ENCODE peak calls at places on chromosome 17, in six cellular contexts. V is CD4-positive, CD25-positive, alpha-beta regulatory T cell; S is heart left ventricle; D is K562; J is cardiac muscle cell; C is Panc1. M is an unnamed sample. For H3K9me3, the result is how much of the 10 kb centered on the place peaks cover.

GRCh38 chr17:28507567-28508195 is 1.5 kb downstream of the FOXN1 start:
- DNase-seq in V (no peak), S (no peak), D (peak), J (no peak), C (no peak), M (no peak)

GRCh38 chr17:34539881-34540280 is 39.5 kb upstream of the TMEM132E start:
- DNase-seq in V (no peak), S (no peak), D (no peak), J (no peak), C (no peak), M (no peak)

GRCh38 chr17:7080445-7081041 is 492 bp upstream of the CLEC10A start:
- DNase-seq in V (no peak), S (peak), D (no peak), J (no peak), C (no peak), M (no peak)

GRCh38 chr17:15249487-15249886 is 15.6 kb downstream of the PMP22 start:
- DNase-seq in V (no peak), S (no peak), D (no peak), J (no peak), C (no peak), M (no peak)

GRCh38 chr17:81483085-81483861 is 29.3 kb downstream of the ACTG1 start:
- DNase-seq in V (no peak), S (peak), D (no peak), J (no peak), C (no peak), M (no peak)

GRCh38 chr17:14593956-14594355 is 293.1 kb downstream of the HS3ST3B1 start:
- DNase-seq in V (no peak), S (no peak), D (no peak), J (no peak), C (no peak), M (no peak)

GRCh38 chr17:47265983-47266541 is 12.4 kb downstream of the ITGB3 start:
- DNase-seq in V (no peak), S (no peak), D (peak), J (no peak), C (no peak), M (peak)

GRCh38 chr17:50283246-50283645 is 9.0 kb downstream of the TMEM92 start:
- DNase-seq in V (no peak), S (no peak), D (no peak), J (no peak), C (no peak), M (no peak)

GRCh38 chr17:45131616-45132301 is 556 bp downstream of the PLCD3 start:
- DNase-seq in V (peak), S (peak), D (peak), J (peak), C (no peak), M (no peak)

GRCh38 chr17:11996722-11997146 is 541 bp downstream of the ZNF18 start:
- DNase-seq in V (no peak), S (no peak), D (peak), J (peak), C (no peak), M (peak)

GRCh38 chr17:2393184-2393953 is 7.5 kb downstream of the MNT start:
- DNase-seq in V (peak), S (peak), D (peak), J (peak), C (no peak), M (peak)

GRCh38 chr17:73939808-73940207 is 263.7 kb upstream of the RPL38 start:
- DNase-seq in V (no peak), S (no peak), D (no peak), J (no peak), C (no peak), M (no peak)

GRCh38 chr17:73478768-73479424 is 165.3 kb downstream of the SDK2 start:
- DNase-seq in V (no peak), S (no peak), D (peak), J (no peak), C (no peak), M (no peak)

GRCh38 chr17:38958756-38959155 is 8.4 kb downstream of the FBXO47 start:
- DNase-seq in V (no peak), S (no peak), D (no peak), J (no peak), C (no peak), M (no peak)

GRCh38 chr17:45038771-45039634 is 12.4 kb downstream of the DCAKD start:
- DNase-seq in V (no peak), S (peak), D (no peak), J (no peak), C (no peak), M (no peak)

GRCh38 chr17:73384926-73385325 is 73.1 kb upstream of the CDC42EP4 start:
- DNase-seq in V (no peak), S (no peak), D (no peak), J (no peak), C (no peak), M (no peak)

GRCh38 chr17:44004077-44004760 is at the start of gene NAGS:
- DNase-seq in V (no peak), S (no peak), D (peak), J (peak), C (no peak), M (peak)

GRCh38 chr17:59105852-59106462 is 723 bp downstream of the TRIM37 start:
- DNase-seq in V (peak), S (peak), D (no peak), J (no peak), C (no peak), M (peak)

GRCh38 chr17:28712037-28712704 is 483 bp upstream of the PROCA1 start:
- DNase-seq in V (peak), S (peak), D (peak), J (peak), C (no peak), M (no peak)

GRCh38 chr17:57108656-57109392 is 23.8 kb downstream of the AKAP1 start:
- DNase-seq in V (no peak), S (peak), D (no peak), J (no peak), C (no peak), M (no peak)

GRCh38 chr17:40553694-40554534 is 11.4 kb downstream of the CCR7 start:
- DNase-seq in V (no peak), S (peak), D (peak), J (no peak), C (no peak), M (peak)

GRCh38 chr17:35731932-35732805 is 730 bp downstream of the RASL10B start:
- DNase-seq in V (no peak), S (no peak), D (no peak), J (peak), C (no peak), M (peak)

GRCh38 chr17:81397314-81398169 is 2.3 kb downstream of the BAHCC1 start:
- DNase-seq in V (no peak), S (no peak), D (no peak), J (peak), C (no peak), M (no peak)

GRCh38 chr17:43900858-43901754 is 6.2 kb downstream of the MPP2 start:
- DNase-seq in V (no peak), S (no peak), D (no peak), J (no peak), C (no peak), M (no peak)

GRCh38 chr17:42818379-42818778 is 5.7 kb downstream of the BECN1 start:
- DNase-seq in V (no peak), S (no peak), D (no peak), J (no peak), C (no peak), M (no peak)

DNA sequence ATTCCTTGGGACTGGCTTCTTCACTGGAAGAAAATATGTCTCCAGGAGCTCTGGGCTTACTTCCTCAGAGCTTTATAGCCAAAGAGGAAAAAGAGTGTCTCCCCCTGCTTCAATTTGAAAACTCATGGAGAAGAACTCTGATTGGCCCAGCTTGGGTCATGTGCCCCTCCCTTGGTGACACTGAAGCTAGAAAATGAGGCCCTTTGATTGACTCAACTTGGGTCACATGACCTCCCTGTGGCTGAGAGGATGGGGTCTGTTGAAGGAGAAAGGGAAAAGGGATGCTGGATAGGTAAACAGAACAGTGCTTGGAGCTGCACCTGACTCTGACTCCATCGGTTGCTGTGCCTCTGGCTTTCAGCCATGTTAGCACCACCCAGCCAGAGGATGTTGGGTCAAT is 70.6 kb upstream of the KSR1 start:
- DNase-seq in V (no peak), S (no peak), D (no peak), J (no peak), C (no peak), M (no peak)
- H3K9me3 ChIP-seq in V (under half), S (under half), D (under half), J (under half), C (under half), M (under half)

DNA sequence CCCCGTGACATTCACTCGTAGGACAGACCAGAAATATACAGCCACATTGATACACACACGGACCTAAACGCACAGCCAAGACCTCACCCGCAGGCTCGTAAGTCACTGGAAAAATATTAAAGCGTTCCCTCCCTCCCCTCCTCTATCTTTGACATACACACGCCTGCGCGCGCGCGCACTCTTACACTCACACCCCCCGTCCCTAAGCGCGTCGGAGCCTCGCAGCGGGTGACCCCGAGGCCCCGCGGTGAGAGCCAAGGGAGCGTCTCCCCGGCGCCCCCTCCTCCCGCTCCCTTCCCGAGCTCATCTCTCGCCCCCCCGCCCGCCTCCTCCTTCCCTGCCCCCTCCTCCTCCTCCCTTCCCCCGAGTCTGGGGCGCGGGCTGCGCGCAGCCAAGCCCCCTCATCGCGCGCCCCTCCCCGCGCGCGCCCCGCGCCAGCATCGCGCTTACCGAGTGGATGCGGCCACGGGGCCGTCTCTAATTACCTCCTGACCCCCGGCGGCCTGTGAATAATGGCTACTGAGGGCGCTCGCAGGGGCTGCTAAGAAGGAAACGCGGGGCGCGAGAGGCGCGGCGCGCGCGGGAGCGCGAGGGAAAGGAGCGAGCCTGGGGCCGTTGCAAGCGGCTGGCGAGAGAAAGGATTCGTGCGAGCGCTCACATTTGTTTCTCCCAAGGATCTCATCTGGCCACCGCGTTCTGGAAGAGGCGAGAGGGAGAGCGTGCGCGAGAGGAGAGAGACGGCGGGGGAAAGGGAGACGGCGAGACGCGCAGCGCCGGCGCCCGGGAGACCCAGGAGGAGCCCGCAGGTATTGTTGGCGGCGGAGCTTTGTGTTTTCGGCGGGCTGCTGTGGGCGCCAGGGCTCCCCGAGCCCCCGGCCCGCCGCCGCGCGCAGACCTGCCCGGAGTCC is 42.4 kb downstream of the RAI1 start:
- DNase-seq in V (no peak), S (no peak), D (no peak), J (peak), C (no peak), M (peak)
- H3K9me3 ChIP-seq in V (under half), S (under half), D (under half), J (under half), C (under half), M (under half)

DNA sequence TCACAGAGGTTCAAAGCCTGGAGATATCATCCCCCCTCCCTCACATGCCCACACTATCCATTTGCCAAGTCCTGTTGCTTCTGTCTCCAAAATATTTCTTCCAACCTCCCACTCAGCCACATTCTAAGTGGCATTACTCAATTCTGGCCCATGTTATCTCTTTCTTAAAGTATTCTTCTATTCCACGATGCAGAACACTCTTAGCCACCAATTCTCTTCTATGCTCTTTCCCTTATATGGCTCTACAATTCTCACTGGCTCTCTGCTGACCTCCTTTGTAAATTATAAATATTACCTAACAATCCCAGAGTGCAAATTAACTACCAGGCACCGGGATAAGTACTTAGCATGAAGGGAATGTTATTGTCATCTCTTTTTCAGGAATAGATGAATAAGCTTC is 82.4 kb downstream of the KCNJ2 start:
- DNase-seq in V (no peak), S (no peak), D (no peak), J (no peak), C (no peak), M (no peak)
- H3K9me3 ChIP-seq in V (under half), S (under half), D (under half), J (under half), C (under half), M (under half)

GRCh38 chr17:22496450-22496849 is 804.1 kb downstream of the KCNJ18 start:
- DNase-seq in V (no peak), S (no peak), D (no peak), J (no peak), C (no peak), M (no peak)

GRCh38 chr17:22490399-22490798 is 798.1 kb downstream of the KCNJ18 start:
- DNase-seq in V (no peak), S (no peak), D (no peak), J (no peak), C (no peak), M (no peak)

GRCh38 chr17:22492331-22492730 is 800.0 kb downstream of the KCNJ18 start:
- DNase-seq in V (no peak), S (no peak), D (no peak), J (no peak), C (no peak), M (no peak)
- H3K9me3 ChIP-seq in V (under half), S (under half), D (under half), J (under half), C (under half), M (under half)

M was measured in adrenal gland.